ENCODE peak calls at places on chromosomes 11 and 22, in nine cellular contexts. Q is nucleus accumbens; I is GM20000; E is testis; B is central memory CD4-positive, alpha-beta T cell; Y is ecto neural progenitor cell; W is glutamatergic neuron; F is MCF 10A; J is left kidney. O is an unnamed sample.

GRCh38 chr11:93908689-93909088 is 58.3 kb upstream of the VSTM5 start:
- DNase-seq in Y (no peak), E (no peak), I (no peak), W (no peak), J (peak), F (peak), Q (no peak), B (no peak), O (no peak)

GRCh38 chr11:65456418-65456817 is 33.8 kb downstream of the NEAT1 start:
- DNase-seq in Q (no peak), E (no peak), W (no peak), B (no peak), J (no peak), F (no peak), I (no peak), Y (no peak), O (no peak)

GRCh38 chr11:75315439-75315805 is 36.0 kb downstream of the ARRB1 start:
- DNase-seq in Y (no peak), J (no peak), W (no peak), F (no peak), I (no peak), E (no peak), Q (no peak), B (no peak), O (no peak)

GRCh38 chr22:35863432-35863831 is 145.8 kb downstream of the APOL5 start:
- DNase-seq in B (no peak), J (peak), F (no peak), W (no peak), E (no peak), Y (no peak), I (no peak), Q (no peak), O (no peak)

GRCh38 chr11:44510372-44510771 is 55.1 kb upstream of the CD82 start:
- DNase-seq in E (no peak), Q (no peak), W (no peak), F (no peak), I (no peak), J (no peak), Y (no peak), B (no peak), O (no peak)

GRCh38 chr11:3835752-3836151 is 5.0 kb downstream of the RHOG start:
- DNase-seq in W (no peak), B (no peak), F (no peak), I (no peak), J (no peak), Y (no peak), E (no peak), Q (no peak), O (no peak)

GRCh38 chr11:86116996-86117705 is 48.3 kb upstream of the PICALM start:
- DNase-seq in F (peak), W (no peak), B (no peak), E (no peak), I (no peak), Y (no peak), Q (no peak), J (no peak), O (no peak)

GRCh38 chr11:62646825-62647608 is 604 bp upstream of the GANAB start:
- DNase-seq in J (no peak), W (no peak), Y (peak), B (no peak), Q (no peak), I (no peak), E (no peak), F (no peak), O (no peak)

GRCh38 chr11:34944692-34945091 is 28.3 kb downstream of the PDHX start:
- DNase-seq in E (no peak), B (no peak), J (no peak), W (no peak), Y (no peak), I (no peak), F (no peak), Q (no peak), O (no peak)

GRCh38 chr11:65041206-65042035 is at the start of gene SAC3D1:
- DNase-seq in W (peak), I (peak), E (peak), Q (peak), J (peak), Y (peak), B (peak), F (peak), O (peak)

GRCh38 chr11:70948855-70949551 is 303.4 kb downstream of the SHANK2 start:
- DNase-seq in E (no peak), F (no peak), Y (no peak), I (no peak), J (no peak), B (no peak), W (no peak), Q (no peak), O (no peak)

GRCh38 chr11:370087-370941 is 1.0 kb downstream of the B4GALNT4 start:
- DNase-seq in J (peak), I (no peak), E (no peak), W (peak), F (no peak), Q (no peak), Y (peak), B (no peak), O (peak)

GRCh38 chr11:68890490-68891231 is 13.0 kb downstream of the MRPL21 start:
- DNase-seq in F (no peak), Y (no peak), W (no peak), B (no peak), Q (no peak), J (peak), I (no peak), E (peak), O (no peak)

GRCh38 chr11:47186937-47187681 is 875 bp upstream of the PACSIN3 start:
- DNase-seq in W (peak), Y (peak), J (peak), F (no peak), E (peak), I (peak), B (peak), Q (no peak), O (peak)

GRCh38 chr22:20875296-20875695 is 16.5 kb downstream of the SNAP29 start:
- DNase-seq in J (no peak), Q (no peak), I (no peak), B (no peak), Y (no peak), E (no peak), W (no peak), F (no peak), O (no peak)

GRCh38 chr11:86099727-86100320 is 30.9 kb upstream of the PICALM start:
- DNase-seq in I (no peak), Q (no peak), Y (no peak), B (no peak), J (no peak), F (peak), E (no peak), W (no peak), O (no peak)

GRCh38 chr22:46352691-46353386 is 17.3 kb downstream of the TRMU start:
- DNase-seq in W (peak), Q (no peak), F (peak), I (no peak), E (no peak), J (no peak), B (no peak), Y (no peak), O (no peak)

GRCh38 chr11:65547446-65548125 is 10.6 kb downstream of the LTBP3 start:
- DNase-seq in F (no peak), Q (no peak), Y (no peak), E (no peak), J (peak), B (peak), I (no peak), W (no peak), O (no peak)

GRCh38 chr11:134038897-134039470 is 29.9 kb upstream of the JAM3 start:
- DNase-seq in W (no peak), Q (no peak), I (no peak), B (no peak), F (no peak), J (no peak), Y (peak), E (peak), O (no peak)

GRCh38 chr11:115364892-115365291 is 139.3 kb downstream of the CADM1 start:
- DNase-seq in Q (no peak), I (no peak), E (no peak), F (no peak), W (no peak), B (no peak), J (no peak), Y (no peak), O (no peak)

GRCh38 chr11:450809-451451 is 851 bp downstream of the PTDSS2 start:
- DNase-seq in Y (peak), I (peak), F (peak), J (peak), B (peak), Q (no peak), W (peak), E (peak), O (peak)

GRCh38 chr11:123304828-123305530 is 109.9 kb upstream of the CLMP start:
- DNase-seq in F (no peak), E (no peak), I (no peak), Y (no peak), B (no peak), J (no peak), Q (no peak), W (no peak), O (no peak)

GRCh38 chr11:113618360-113618759 is 87.7 kb downstream of the TMPRSS5 start:
- DNase-seq in W (no peak), Y (no peak), E (no peak), B (no peak), J (no peak), F (peak), Q (no peak), I (no peak), O (no peak)

GRCh38 chr11:118406599-118407166 is 5.3 kb downstream of the ATP5MG start:
- DNase-seq in B (no peak), J (no peak), Q (no peak), I (no peak), Y (no peak), W (no peak), E (no peak), F (no peak), O (no peak)

GRCh38 chr22:48718818-48719500 is 1108.7 kb downstream of the BRD1 start:
- DNase-seq in Q (no peak), F (no peak), E (no peak), Y (no peak), B (no peak), W (no peak), I (no peak), J (no peak), O (no peak)

GRCh38 chr11:81725691-81726090 is 1008.0 kb downstream of the FAM181B start:
- DNase-seq in I (no peak), Q (no peak), W (no peak), E (no peak), F (no peak), Y (no peak), J (no peak), B (no peak), O (no peak)

GRCh38 chr11:34846467-34846866 is 69.7 kb downstream of the APIP start:
- DNase-seq in I (no peak), B (no peak), J (no peak), Q (no peak), F (no peak), E (no peak), Y (no peak), W (no peak), O (no peak)

GRCh38 chr22:41511521-41511968 is 32.7 kb downstream of the POLR3H start:
- DNase-seq in W (no peak), B (no peak), F (no peak), Y (no peak), E (no peak), I (no peak), J (no peak), Q (no peak), O (no peak)

GRCh38 chr11:67024410-67024809 is 1.5 kb downstream of the SYT12 start:
- DNase-seq in F (peak), E (no peak), Y (no peak), Q (no peak), W (no peak), I (no peak), B (peak), J (no peak), O (no peak)

GRCh38 chr11:29780756-29781155 is 236.1 kb downstream of the KCNA4 start:
- DNase-seq in J (no peak), E (peak), Y (no peak), B (no peak), F (no peak), Q (no peak), W (no peak), I (no peak), O (no peak)

GRCh38 chr11:78381867-78382266 is 35.8 kb downstream of the GAB2 start:
- DNase-seq in Q (no peak), E (no peak), B (no peak), F (no peak), I (no peak), Y (no peak), W (no peak), J (no peak), O (no peak)

O was measured in GM12891.